ENCODE peak calls at places on chromosomes 4 and X, in ten cellular contexts. G, U, R, Z, C, Y, W, N, V and A are unnamed samples.

GRCh38 chr4:637536-637935 is 12.2 kb downstream of the PDE6B start:
- DNase-seq in G (peak; percentile 56), U (no peak), R (no peak), Z (peak; percentile 26), C (no peak), Y (no peak), W (no peak), N (no peak), V (no peak), A (no peak)

GRCh38 chr4:44725166-44725565 is 1.2 kb downstream of the GNPDA2 start:
- DNase-seq in G (no peak), U (no peak), R (no peak), Z (no peak), C (no peak), Y (no peak), W (peak; percentile 5), N (no peak), V (peak; percentile 5), A (no peak)

GRCh38 chrX:580020-580419 is 50.6 kb upstream of the SHOX start:
- DNase-seq in G (no peak), U (peak; percentile 23), R (no peak), Z (no peak), C (no peak), Y (no peak), W (no peak), N (no peak), V (peak; percentile 6), A (no peak)

GRCh38 chrX:45191383-45191782 is 9.3 kb downstream of the DIPK2B start:
- DNase-seq in G (no peak), U (no peak), R (peak; percentile 36), Z (no peak), C (no peak), Y (no peak), W (no peak), N (no peak), V (no peak), A (no peak)

GRCh38 chrX:153411255-153411987 is at the start of gene ZFP92:
- DNase-seq in G (peak; percentile 31), U (no peak), R (no peak), Z (peak; percentile 62), C (peak; percentile 80), Y (peak; percentile 24), W (no peak), N (peak; percentile 29), V (peak; percentile 3), A (no peak)

GRCh38 chr4:101644516-101644915 is 146.0 kb upstream of the BANK1 start:
- DNase-seq in G (no peak), U (no peak), R (no peak), Z (no peak), C (no peak), Y (no peak), W (no peak), N (no peak), V (no peak), A (no peak)

GRCh38 chr4:6087669-6088068 is 69.4 kb upstream of the C4orf50 start:
- DNase-seq in G (peak; percentile 35), U (no peak), R (no peak), Z (no peak), C (no peak), Y (peak; percentile 44), W (peak; percentile 28), N (no peak), V (peak; percentile 12), A (peak; percentile 35)

GRCh38 chr4:136650541-136651277 is 881.6 kb downstream of the PCDH18 start:
- DNase-seq in G (no peak), U (no peak), R (no peak), Z (no peak), C (no peak), Y (peak; percentile 82), W (peak; percentile 62), N (no peak), V (peak; percentile 0), A (no peak)

GRCh38 chr4:152996101-152996500 is 60.0 kb downstream of the FHDC1 start:
- DNase-seq in G (peak; percentile 21), U (no peak), R (no peak), Z (no peak), C (no peak), Y (no peak), W (no peak), N (no peak), V (peak; percentile 24), A (no peak)